ENCODE peak calls at places on chromosomes 13 and 19, in four cellular contexts. One of them, this sample, is unnamed.

GRCh38 chr13:100039740-100040139 is 49.2 kb upstream of the PCCA start:
- DNase-seq in cardiac muscle cell: peak; percentile 17
- DNase-seq in colonic mucosa: no peak
- DNase-seq in GM23338: no peak
- DNase-seq in this sample: no peak

GRCh38 chr19:6963937-6964336 is 57.3 kb downstream of the MBD3L2B start:
- DNase-seq in cardiac muscle cell: no peak
- DNase-seq in colonic mucosa: no peak
- DNase-seq in GM23338: peak; percentile 4
- DNase-seq in this sample: no peak

GRCh38 chr13:48403151-48403631 is 9.7 kb downstream of the LPAR6 start:
- DNase-seq in cardiac muscle cell: no peak
- DNase-seq in colonic mucosa: no peak
- DNase-seq in GM23338: no peak
- DNase-seq in this sample: no peak

GRCh38 chr13:25046985-25047660 is 48.8 kb upstream of the PABPC3 start:
- DNase-seq in cardiac muscle cell: peak; percentile 71
- DNase-seq in colonic mucosa: no peak
- DNase-seq in GM23338: peak; percentile 82
- DNase-seq in this sample: no peak

GRCh38 chr19:2391118-2391725 is 31.2 kb downstream of the TMPRSS9 start:
- DNase-seq in cardiac muscle cell: peak; percentile 66
- DNase-seq in colonic mucosa: peak; percentile 48
- DNase-seq in GM23338: peak; percentile 79
- DNase-seq in this sample: peak; percentile 65

GRCh38 chr13:90723381-90723780 is 624.1 kb upstream of the MIR17HG start:
- DNase-seq in cardiac muscle cell: no peak
- DNase-seq in colonic mucosa: no peak
- DNase-seq in GM23338: no peak
- DNase-seq in this sample: no peak

GRCh38 chr19:42030605-42031004 is 36.6 kb upstream of the ATP1A3 start:
- DNase-seq in cardiac muscle cell: no peak
- DNase-seq in colonic mucosa: no peak
- DNase-seq in GM23338: no peak
- DNase-seq in this sample: no peak

GRCh38 chr13:113403255-113404104 is 39.5 kb upstream of the GRTP1 start:
- DNase-seq in cardiac muscle cell: no peak
- DNase-seq in colonic mucosa: no peak
- DNase-seq in GM23338: no peak
- DNase-seq in this sample: peak; percentile 47

GRCh38 chr19:7775761-7776160 is 12.7 kb downstream of the CLEC4M start:
- DNase-seq in cardiac muscle cell: no peak
- DNase-seq in colonic mucosa: no peak
- DNase-seq in GM23338: no peak
- DNase-seq in this sample: no peak

GRCh38 chr19:54081032-54081431 is at the start of gene TARM1:
- DNase-seq in cardiac muscle cell: no peak
- DNase-seq in colonic mucosa: no peak
- DNase-seq in GM23338: peak; percentile 42
- DNase-seq in this sample: no peak

GRCh38 chr13:106109391-106109791 is 426.1 kb downstream of the EFNB2 start:
- DNase-seq in cardiac muscle cell: no peak
- DNase-seq in colonic mucosa: no peak
- DNase-seq in GM23338: no peak
- DNase-seq in this sample: no peak

GRCh38 chr13:94073006-94073744 is 406.3 kb downstream of the DCT start:
- DNase-seq in cardiac muscle cell: peak; percentile 12
- DNase-seq in colonic mucosa: no peak
- DNase-seq in GM23338: peak; percentile 14
- DNase-seq in this sample: no peak

GRCh38 chr13:74205313-74205690 is 71.1 kb upstream of the KLF12 start:
- DNase-seq in cardiac muscle cell: no peak
- DNase-seq in colonic mucosa: no peak
- DNase-seq in GM23338: no peak
- DNase-seq in this sample: no peak

GRCh38 chr13:35485451-35485850 is 9.0 kb upstream of the MAB21L1 start:
- DNase-seq in cardiac muscle cell: no peak
- DNase-seq in colonic mucosa: no peak
- DNase-seq in GM23338: no peak
- DNase-seq in this sample: no peak

GRCh38 chr19:48484931-48485612 is 15.9 kb downstream of the CYTH2 start:
- DNase-seq in cardiac muscle cell: no peak
- DNase-seq in colonic mucosa: no peak
- DNase-seq in GM23338: peak; percentile 60
- DNase-seq in this sample: no peak

GRCh38 chr19:48490980-48491792 is 20.4 kb downstream of the LMTK3 start:
- DNase-seq in cardiac muscle cell: peak; percentile 65
- DNase-seq in colonic mucosa: peak; percentile 63
- DNase-seq in GM23338: peak; percentile 88
- DNase-seq in this sample: peak; percentile 79

GRCh38 chr19:48489608-48490216 is 20.5 kb downstream of the CYTH2 start:
- DNase-seq in cardiac muscle cell: peak; percentile 83
- DNase-seq in colonic mucosa: peak; percentile 86
- DNase-seq in GM23338: peak; percentile 87
- DNase-seq in this sample: peak; percentile 89

GRCh38 chr19:48487544-48487943 is 18.4 kb downstream of the CYTH2 start:
- DNase-seq in cardiac muscle cell: no peak
- DNase-seq in colonic mucosa: no peak
- DNase-seq in GM23338: no peak
- DNase-seq in this sample: no peak

DNA sequence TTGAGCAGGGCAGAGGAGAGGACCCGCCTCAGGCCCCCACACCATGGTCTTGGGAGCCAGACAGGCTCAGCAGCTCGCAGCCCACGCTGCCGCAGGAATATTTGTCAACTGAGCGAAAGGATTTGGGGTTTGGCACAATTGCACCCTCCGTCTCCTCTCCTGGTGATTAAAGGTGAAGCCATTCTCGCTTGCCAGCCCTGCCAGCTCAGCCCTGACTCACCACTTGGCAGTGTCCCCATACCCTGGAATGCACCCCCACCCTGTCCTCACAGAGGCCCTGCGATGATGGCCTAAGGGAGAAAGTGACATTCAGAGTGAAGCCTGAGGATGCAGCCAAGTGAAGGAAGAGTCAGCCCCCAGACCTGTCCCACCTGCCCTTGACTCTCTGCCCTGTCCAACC is 18.8 kb downstream of the CYTH2 start:
- DNase-seq in cardiac muscle cell: no peak
- DNase-seq in colonic mucosa: peak; percentile 80
- DNase-seq in GM23338: no peak
- DNase-seq in this sample: peak; percentile 91
- H3K4me1 ChIP-seq in cardiac muscle cell: no peaks in the 10 kb centered on the region
- H3K4me1 ChIP-seq in colonic mucosa: peaks cover 12% of the 10 kb centered on the region
- H3K4me1 ChIP-seq in GM23338: peaks cover 17% of the 10 kb centered on the region
- H3K4me1 ChIP-seq in this sample: peaks cover 8% of the 10 kb centered on the region

GRCh38 chr19:29393915-29394460 is 131.8 kb upstream of the VSTM2B start:
- DNase-seq in cardiac muscle cell: no peak
- DNase-seq in colonic mucosa: no peak
- DNase-seq in GM23338: peak; percentile 56
- DNase-seq in this sample: no peak
- TF ChIP-seq CTCF in cardiac muscle cell: no peak
- TF ChIP-seq CTCF in colonic mucosa: no peak
- TF ChIP-seq CTCF in GM23338: peak; percentile 46
- TF ChIP-seq CTCF in this sample: no peak

GRCh38 chr19:13100871-13101589 is 1.6 kb downstream of the LYL1 start:
- DNase-seq in cardiac muscle cell: no peak
- DNase-seq in colonic mucosa: no peak
- DNase-seq in GM23338: peak; percentile 76
- DNase-seq in this sample: no peak

GRCh38 chr19:13103585-13103923 is 896 bp upstream of the LYL1 start:
- DNase-seq in cardiac muscle cell: no peak
- DNase-seq in colonic mucosa: no peak
- DNase-seq in GM23338: no peak
- DNase-seq in this sample: no peak

GRCh38 chr19:13102666-13103584 is at the start of gene LYL1:
- DNase-seq in cardiac muscle cell: peak; percentile 89
- DNase-seq in colonic mucosa: peak; percentile 75
- DNase-seq in GM23338: peak; percentile 79
- DNase-seq in this sample: peak; percentile 91

GRCh38 chr19:13101590-13102415 is 855 bp downstream of the LYL1 start:
- DNase-seq in cardiac muscle cell: no peak
- DNase-seq in colonic mucosa: no peak
- DNase-seq in GM23338: no peak
- DNase-seq in this sample: no peak

DNA sequence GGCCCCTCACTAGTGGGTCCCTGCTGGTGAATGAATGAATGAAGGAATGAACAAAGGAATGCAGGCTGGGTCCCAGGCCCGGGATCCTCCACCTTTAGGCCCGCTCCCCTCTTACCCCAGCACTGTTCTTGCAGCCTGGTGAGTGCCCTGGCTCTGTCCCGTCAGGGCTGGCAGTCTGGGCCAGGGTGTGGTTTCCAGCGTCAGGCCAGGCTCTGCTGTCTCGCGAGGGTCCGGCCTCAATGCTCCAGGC is 317 bp downstream of the LYL1 start:
- DNase-seq in cardiac muscle cell: no peak
- DNase-seq in colonic mucosa: no peak
- DNase-seq in GM23338: no peak
- DNase-seq in this sample: no peak
- H3K27ac ChIP-seq in cardiac muscle cell: no peak overlapping the region
- H3K27ac ChIP-seq in colonic mucosa: peak overlapping the region; percentile 62
- H3K27ac ChIP-seq in GM23338: no peak overlapping the region
- H3K27ac ChIP-seq in this sample: peak overlapping the region; percentile 65

DNA sequence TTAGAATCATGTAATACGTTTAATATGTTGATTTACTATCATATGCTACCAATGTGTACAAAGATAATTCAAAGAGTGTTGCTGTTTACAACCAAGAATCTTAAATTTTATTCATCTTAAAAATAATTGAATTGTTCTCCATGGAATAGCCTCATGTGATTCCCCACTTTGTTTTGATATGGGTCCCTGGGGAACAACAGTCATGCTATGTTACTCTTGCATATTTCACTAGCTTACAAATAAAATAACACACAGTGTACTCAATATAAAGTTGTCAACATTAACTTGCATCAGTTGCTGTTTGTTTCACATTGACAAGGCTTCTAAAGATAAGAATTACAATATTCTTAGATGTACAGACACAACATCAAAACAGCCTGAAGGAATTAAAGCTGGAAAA is 2.3 kb downstream of the ENOX1 start:
- DNase-seq in cardiac muscle cell: no peak
- DNase-seq in colonic mucosa: no peak
- DNase-seq in GM23338: no peak
- DNase-seq in this sample: no peak
- H3K4me1 ChIP-seq in cardiac muscle cell: peaks cover 3% of the 10 kb centered on the region
- H3K4me1 ChIP-seq in colonic mucosa: peaks cover 3% of the 10 kb centered on the region
- H3K4me1 ChIP-seq in GM23338: peaks cover 8% of the 10 kb centered on the region
- H3K4me1 ChIP-seq in this sample: peaks cover 15% of the 10 kb centered on the region

GRCh38 chr19:49614096-49614857 is 23.3 kb downstream of the PRR12 start:
- DNase-seq in cardiac muscle cell: no peak
- DNase-seq in colonic mucosa: no peak
- DNase-seq in GM23338: no peak
- DNase-seq in this sample: no peak
- TF ChIP-seq CTCF in cardiac muscle cell: peak; percentile 20
- TF ChIP-seq CTCF in colonic mucosa: no peak
- TF ChIP-seq CTCF in GM23338: no peak
- TF ChIP-seq CTCF in this sample: no peak

GRCh38 chr13:110154370-110155031 is 152.5 kb downstream of the COL4A1 start:
- DNase-seq in cardiac muscle cell: no peak
- DNase-seq in colonic mucosa: no peak
- DNase-seq in GM23338: no peak
- DNase-seq in this sample: no peak

GRCh38 chr13:110155072-110155471 is 151.9 kb downstream of the COL4A1 start:
- DNase-seq in cardiac muscle cell: no peak
- DNase-seq in colonic mucosa: no peak
- DNase-seq in GM23338: no peak
- DNase-seq in this sample: no peak

GRCh38 chr13:110152351-110152750 is 154.6 kb downstream of the COL4A1 start:
- DNase-seq in cardiac muscle cell: no peak
- DNase-seq in colonic mucosa: no peak
- DNase-seq in GM23338: no peak
- DNase-seq in this sample: no peak

GRCh38 chr13:110149036-110149435 is 157.9 kb downstream of the COL4A1 start:
- DNase-seq in cardiac muscle cell: no peak
- DNase-seq in colonic mucosa: no peak
- DNase-seq in GM23338: no peak
- DNase-seq in this sample: no peak

DNA sequence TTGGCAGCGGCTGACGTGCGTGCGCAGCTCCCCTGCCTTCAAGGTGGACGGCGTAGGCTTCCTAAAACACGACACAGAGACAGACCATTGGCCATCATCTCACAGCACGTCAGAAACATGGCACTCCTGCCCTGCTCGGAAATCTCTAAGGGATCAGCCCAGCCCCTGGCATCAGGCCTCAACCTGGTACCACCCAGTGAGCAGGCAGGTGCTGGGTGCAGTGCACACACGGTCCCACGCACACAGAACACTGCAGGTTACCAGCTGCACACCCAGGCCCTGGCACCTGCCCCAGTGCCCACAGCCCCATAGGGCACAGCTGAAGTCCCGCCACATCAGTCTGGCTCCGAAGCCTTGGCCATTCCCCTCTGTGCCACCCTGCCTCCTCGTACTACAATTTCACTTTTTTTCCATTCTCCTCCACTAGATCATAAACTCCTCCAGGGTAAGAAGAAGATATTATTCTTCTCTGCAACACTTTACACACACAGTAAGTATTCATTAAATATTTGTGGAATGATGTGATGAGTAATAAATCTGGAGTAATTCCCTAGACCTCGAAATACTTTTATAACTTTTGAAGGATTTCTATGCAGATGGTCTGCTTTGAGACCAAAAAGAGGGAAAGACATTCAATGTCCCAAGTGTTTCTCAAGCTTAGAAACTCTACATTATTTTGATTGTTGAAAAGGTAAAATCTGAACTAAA is 156.4 kb downstream of the COL4A1 start:
- DNase-seq in cardiac muscle cell: no peak
- DNase-seq in colonic mucosa: no peak
- DNase-seq in GM23338: no peak
- DNase-seq in this sample: no peak
- H3K27ac ChIP-seq in cardiac muscle cell: no peak overlapping the region
- H3K27ac ChIP-seq in colonic mucosa: no peak overlapping the region
- H3K27ac ChIP-seq in GM23338: no peak overlapping the region
- H3K27ac ChIP-seq in this sample: no peak overlapping the region

This sample was measured in Peyer's patch.